ENCODE peak calls at places on chromosomes 6 and 20, in nine cellular contexts. One of them, this sample, is unnamed.

GRCh38 chr6:15137086-15137485 is 108.8 kb upstream of the JARID2 start:
- DNase-seq in pancreas: no peak
- DNase-seq in GM23338: no peak
- DNase-seq in aorta: no peak
- DNase-seq in gastrocnemius medialis: no peak
- DNase-seq in HCT116: no peak
- DNase-seq in MM.1S: no peak
- DNase-seq in left ventricle myocardium inferior: no peak
- DNase-seq in adipocyte: no peak
- DNase-seq in this sample: no peak

GRCh38 chr6:168012431-168013249 is 15.2 kb downstream of the KIF25 start:
- DNase-seq in pancreas: no peak
- DNase-seq in GM23338: no peak
- DNase-seq in aorta: peak; percentile 44
- DNase-seq in gastrocnemius medialis: no peak
- DNase-seq in HCT116: no peak
- DNase-seq in MM.1S: no peak
- DNase-seq in left ventricle myocardium inferior: no peak
- DNase-seq in adipocyte: no peak
- DNase-seq in this sample: no peak

GRCh38 chr6:72864799-72865198 is 242.9 kb downstream of the KCNQ5 start:
- DNase-seq in pancreas: no peak
- DNase-seq in GM23338: no peak
- DNase-seq in aorta: no peak
- DNase-seq in gastrocnemius medialis: no peak
- DNase-seq in HCT116: no peak
- DNase-seq in MM.1S: no peak
- DNase-seq in left ventricle myocardium inferior: no peak
- DNase-seq in adipocyte: no peak
- DNase-seq in this sample: no peak

GRCh38 chr6:57069228-57069627 is 20.8 kb upstream of the ZNF451 start:
- DNase-seq in pancreas: no peak
- DNase-seq in GM23338: no peak
- DNase-seq in aorta: no peak
- DNase-seq in gastrocnemius medialis: no peak
- DNase-seq in HCT116: no peak
- DNase-seq in MM.1S: no peak
- DNase-seq in left ventricle myocardium inferior: no peak
- DNase-seq in adipocyte: no peak
- DNase-seq in this sample: no peak

GRCh38 chr6:26124550-26125014 is 37.4 kb downstream of the HFE start:
- DNase-seq in pancreas: no peak
- DNase-seq in GM23338: peak; percentile 54
- DNase-seq in aorta: no peak
- DNase-seq in gastrocnemius medialis: no peak
- DNase-seq in HCT116: peak; percentile 35
- DNase-seq in MM.1S: peak; percentile 56
- DNase-seq in left ventricle myocardium inferior: no peak
- DNase-seq in adipocyte: peak; percentile 33
- DNase-seq in this sample: no peak

GRCh38 chr20:52150440-52151258 is 40.9 kb downstream of the ZFP64 start:
- DNase-seq in pancreas: no peak
- DNase-seq in GM23338: peak; percentile 61
- DNase-seq in aorta: no peak
- DNase-seq in gastrocnemius medialis: no peak
- DNase-seq in HCT116: peak; percentile 33
- DNase-seq in MM.1S: peak; percentile 60
- DNase-seq in left ventricle myocardium inferior: no peak
- DNase-seq in adipocyte: peak; percentile 76
- DNase-seq in this sample: peak; percentile 9

GRCh38 chr6:106182455-106182854 is 96.3 kb downstream of the PRDM1 start:
- DNase-seq in pancreas: no peak
- DNase-seq in GM23338: no peak
- DNase-seq in aorta: no peak
- DNase-seq in gastrocnemius medialis: no peak
- DNase-seq in HCT116: no peak
- DNase-seq in MM.1S: no peak
- DNase-seq in left ventricle myocardium inferior: no peak
- DNase-seq in adipocyte: no peak
- DNase-seq in this sample: no peak

GRCh38 chr6:25934181-25934580 is 3.7 kb upstream of the SLC17A2 start:
- DNase-seq in pancreas: no peak
- DNase-seq in GM23338: no peak
- DNase-seq in aorta: no peak
- DNase-seq in gastrocnemius medialis: no peak
- DNase-seq in HCT116: no peak
- DNase-seq in MM.1S: no peak
- DNase-seq in left ventricle myocardium inferior: no peak
- DNase-seq in adipocyte: no peak
- DNase-seq in this sample: no peak

GRCh38 chr6:114740547-114740946 is 397.7 kb upstream of the HS3ST5 start:
- DNase-seq in pancreas: no peak
- DNase-seq in GM23338: no peak
- DNase-seq in aorta: no peak
- DNase-seq in gastrocnemius medialis: no peak
- DNase-seq in HCT116: no peak
- DNase-seq in MM.1S: no peak
- DNase-seq in left ventricle myocardium inferior: no peak
- DNase-seq in adipocyte: peak; percentile 41
- DNase-seq in this sample: no peak

GRCh38 chr6:151022492-151022891 is 157.0 kb downstream of the MTHFD1L start:
- DNase-seq in pancreas: no peak
- DNase-seq in GM23338: no peak
- DNase-seq in aorta: no peak
- DNase-seq in gastrocnemius medialis: no peak
- DNase-seq in HCT116: no peak
- DNase-seq in MM.1S: no peak
- DNase-seq in left ventricle myocardium inferior: no peak
- DNase-seq in adipocyte: no peak
- DNase-seq in this sample: no peak

GRCh38 chr6:16106991-16107787 is 21.7 kb upstream of the MYLIP start:
- DNase-seq in pancreas: no peak
- DNase-seq in GM23338: no peak
- DNase-seq in aorta: no peak
- DNase-seq in gastrocnemius medialis: no peak
- DNase-seq in HCT116: no peak
- DNase-seq in MM.1S: no peak
- DNase-seq in left ventricle myocardium inferior: no peak
- DNase-seq in adipocyte: no peak
- DNase-seq in this sample: no peak

GRCh38 chr6:144063246-144063743 is 32.1 kb downstream of the SF3B5 start:
- DNase-seq in pancreas: peak; percentile 6
- DNase-seq in GM23338: peak; percentile 49
- DNase-seq in aorta: no peak
- DNase-seq in gastrocnemius medialis: no peak
- DNase-seq in HCT116: no peak
- DNase-seq in MM.1S: no peak
- DNase-seq in left ventricle myocardium inferior: no peak
- DNase-seq in adipocyte: no peak
- DNase-seq in this sample: no peak

GRCh38 chr6:23073851-23074250 is 504.5 kb downstream of the HDGFL1 start:
- DNase-seq in pancreas: no peak
- DNase-seq in GM23338: no peak
- DNase-seq in aorta: no peak
- DNase-seq in gastrocnemius medialis: no peak
- DNase-seq in HCT116: no peak
- DNase-seq in MM.1S: no peak
- DNase-seq in left ventricle myocardium inferior: no peak
- DNase-seq in adipocyte: peak; percentile 30
- DNase-seq in this sample: no peak

GRCh38 chr6:166760288-166760687 is 133.2 kb upstream of the RPS6KA2 start:
- DNase-seq in pancreas: no peak
- DNase-seq in GM23338: no peak
- DNase-seq in aorta: no peak
- DNase-seq in gastrocnemius medialis: no peak
- DNase-seq in HCT116: no peak
- DNase-seq in MM.1S: no peak
- DNase-seq in left ventricle myocardium inferior: no peak
- DNase-seq in adipocyte: no peak
- DNase-seq in this sample: no peak

GRCh38 chr20:50491926-50492634 is 18.1 kb upstream of the PTPN1 start:
- DNase-seq in pancreas: no peak
- DNase-seq in GM23338: no peak
- DNase-seq in aorta: no peak
- DNase-seq in gastrocnemius medialis: no peak
- DNase-seq in HCT116: no peak
- DNase-seq in MM.1S: no peak
- DNase-seq in left ventricle myocardium inferior: no peak
- DNase-seq in adipocyte: no peak
- DNase-seq in this sample: no peak

GRCh38 chr6:42404494-42404893 is 47.2 kb downstream of the TRERF1 start:
- DNase-seq in pancreas: no peak
- DNase-seq in GM23338: peak; percentile 80
- DNase-seq in aorta: no peak
- DNase-seq in gastrocnemius medialis: no peak
- DNase-seq in HCT116: peak; percentile 82
- DNase-seq in MM.1S: no peak
- DNase-seq in left ventricle myocardium inferior: no peak
- DNase-seq in adipocyte: peak; percentile 77
- DNase-seq in this sample: peak; percentile 44

GRCh38 chr6:53544500-53545308 is at the start of gene GCLC:
- DNase-seq in pancreas: peak; percentile 93
- DNase-seq in GM23338: peak; percentile 97
- DNase-seq in aorta: peak; percentile 98
- DNase-seq in gastrocnemius medialis: peak; percentile 94
- DNase-seq in HCT116: peak; percentile 93
- DNase-seq in MM.1S: peak; percentile 95
- DNase-seq in left ventricle myocardium inferior: peak; percentile 96
- DNase-seq in adipocyte: peak; percentile 98
- DNase-seq in this sample: peak; percentile 52

GRCh38 chr6:53544050-53544499 is 826 bp downstream of the GCLC start:
- DNase-seq in pancreas: peak; percentile 11
- DNase-seq in GM23338: peak; percentile 52
- DNase-seq in aorta: no peak
- DNase-seq in gastrocnemius medialis: no peak
- DNase-seq in HCT116: no peak
- DNase-seq in MM.1S: peak; percentile 9
- DNase-seq in left ventricle myocardium inferior: no peak
- DNase-seq in adipocyte: peak; percentile 56
- DNase-seq in this sample: no peak

GRCh38 chr6:53543341-53544010 is 1.4 kb downstream of the GCLC start:
- DNase-seq in pancreas: no peak
- DNase-seq in GM23338: no peak
- DNase-seq in aorta: no peak
- DNase-seq in gastrocnemius medialis: no peak
- DNase-seq in HCT116: no peak
- DNase-seq in MM.1S: no peak
- DNase-seq in left ventricle myocardium inferior: no peak
- DNase-seq in adipocyte: peak; percentile 47
- DNase-seq in this sample: no peak

GRCh38 chr6:53539561-53539960 is 5.3 kb downstream of the GCLC start:
- DNase-seq in pancreas: no peak
- DNase-seq in GM23338: no peak
- DNase-seq in aorta: no peak
- DNase-seq in gastrocnemius medialis: no peak
- DNase-seq in HCT116: no peak
- DNase-seq in MM.1S: no peak
- DNase-seq in left ventricle myocardium inferior: no peak
- DNase-seq in adipocyte: no peak
- DNase-seq in this sample: no peak

DNA sequence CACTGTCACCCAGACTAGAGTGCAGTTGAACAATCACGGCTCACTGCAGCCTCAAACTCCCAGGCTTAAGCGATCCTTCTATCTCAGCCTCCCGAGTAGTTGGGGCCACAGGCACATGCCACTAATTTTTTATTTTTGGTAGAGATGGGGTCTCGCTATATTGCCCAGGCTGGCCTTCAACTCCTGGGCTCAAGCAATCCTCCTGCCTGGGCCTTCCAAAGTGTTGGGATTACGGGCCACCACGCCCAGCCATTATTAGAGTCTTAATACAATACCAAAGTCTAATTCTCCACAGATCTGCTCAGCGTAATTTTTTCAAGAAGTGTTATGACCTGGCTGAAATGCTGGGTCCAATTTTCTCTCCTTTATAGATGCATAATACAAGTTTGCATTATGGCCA is 3.0 kb downstream of the GCLC start:
- DNase-seq in pancreas: no peak
- DNase-seq in GM23338: peak; percentile 3
- DNase-seq in aorta: no peak
- DNase-seq in gastrocnemius medialis: no peak
- DNase-seq in HCT116: no peak
- DNase-seq in MM.1S: no peak
- DNase-seq in left ventricle myocardium inferior: no peak
- DNase-seq in adipocyte: no peak
- DNase-seq in this sample: no peak
- H3K4me3 ChIP-seq in pancreas: no peak overlapping the region
- H3K4me3 ChIP-seq in GM23338: peak overlapping the region; percentile 84
- H3K4me3 ChIP-seq in aorta: no peak overlapping the region
- H3K4me3 ChIP-seq in gastrocnemius medialis: no peak overlapping the region
- H3K4me3 ChIP-seq in HCT116: no peak overlapping the region
- H3K4me3 ChIP-seq in MM.1S: no peak overlapping the region
- H3K4me3 ChIP-seq in left ventricle myocardium inferior: no peak overlapping the region
- H3K4me3 ChIP-seq in adipocyte: no peak overlapping the region
- H3K4me3 ChIP-seq in this sample: no peak overlapping the region

DNA sequence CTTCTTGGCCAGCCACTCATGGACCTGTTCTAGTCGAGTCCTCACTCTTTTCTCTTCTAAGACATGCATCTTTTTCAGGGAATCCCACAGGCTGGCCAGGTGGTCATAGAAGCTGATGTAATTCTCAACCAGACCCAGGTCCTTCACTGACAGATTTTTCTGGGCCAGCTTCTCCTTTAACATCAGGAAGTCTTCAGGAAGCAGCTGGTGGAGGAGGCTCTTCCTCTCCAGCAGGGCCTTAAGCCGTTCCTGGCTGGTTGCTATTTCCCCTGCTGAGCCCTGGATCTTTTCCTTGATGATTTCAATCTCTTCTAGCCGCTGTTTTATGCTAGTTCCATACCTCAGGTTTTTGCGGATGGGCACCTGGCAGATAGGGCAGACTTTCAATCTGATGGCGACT is 28.6 kb downstream of the DDX27 start:
- DNase-seq in pancreas: no peak
- DNase-seq in GM23338: no peak
- DNase-seq in aorta: no peak
- DNase-seq in gastrocnemius medialis: no peak
- DNase-seq in HCT116: no peak
- DNase-seq in MM.1S: no peak
- DNase-seq in left ventricle myocardium inferior: no peak
- DNase-seq in adipocyte: no peak
- DNase-seq in this sample: no peak
- H3K36me3 ChIP-seq in pancreas: no peaks in the 10 kb centered on the region
- H3K36me3 ChIP-seq in GM23338: peaks cover 42% of the 10 kb centered on the region
- H3K36me3 ChIP-seq in aorta: peaks cover 20% of the 10 kb centered on the region
- H3K36me3 ChIP-seq in gastrocnemius medialis: peaks cover 99% of the 10 kb centered on the region
- H3K36me3 ChIP-seq in HCT116: peaks cover 48% of the 10 kb centered on the region
- H3K36me3 ChIP-seq in MM.1S: peaks cover 5% of the 10 kb centered on the region
- H3K36me3 ChIP-seq in left ventricle myocardium inferior: peaks cover 99% of the 10 kb centered on the region
- H3K36me3 ChIP-seq in adipocyte: peaks cover 94% of the 10 kb centered on the region
- H3K36me3 ChIP-seq in this sample: peaks cover 42% of the 10 kb centered on the region

GRCh38 chr6:80005406-80005805 is 957 bp downstream of the TTK start:
- DNase-seq in pancreas: no peak
- DNase-seq in GM23338: no peak
- DNase-seq in aorta: no peak
- DNase-seq in gastrocnemius medialis: no peak
- DNase-seq in HCT116: no peak
- DNase-seq in MM.1S: no peak
- DNase-seq in left ventricle myocardium inferior: no peak
- DNase-seq in adipocyte: no peak
- DNase-seq in this sample: no peak
- H3K4me3 ChIP-seq in pancreas: no peak overlapping the region
- H3K4me3 ChIP-seq in GM23338: peak overlapping the region; percentile 63
- H3K4me3 ChIP-seq in aorta: no peak overlapping the region
- H3K4me3 ChIP-seq in gastrocnemius medialis: no peak overlapping the region
- H3K4me3 ChIP-seq in HCT116: peak overlapping the region; percentile 88
- H3K4me3 ChIP-seq in MM.1S: peak overlapping the region; percentile 89
- H3K4me3 ChIP-seq in left ventricle myocardium inferior: no peak overlapping the region
- H3K4me3 ChIP-seq in adipocyte: peak overlapping the region; percentile 97
- H3K4me3 ChIP-seq in this sample: peak overlapping the region; percentile 81

GRCh38 chr20:17629025-17629424 is 53.0 kb downstream of the RRBP1 start:
- DNase-seq in pancreas: no peak
- DNase-seq in GM23338: no peak
- DNase-seq in aorta: peak; percentile 53
- DNase-seq in gastrocnemius medialis: no peak
- DNase-seq in HCT116: no peak
- DNase-seq in MM.1S: no peak
- DNase-seq in left ventricle myocardium inferior: no peak
- DNase-seq in adipocyte: no peak
- DNase-seq in this sample: no peak
- H3K36me3 ChIP-seq in pancreas: no peaks in the 10 kb centered on the region
- H3K36me3 ChIP-seq in GM23338: peaks cover 5% of the 10 kb centered on the region
- H3K36me3 ChIP-seq in aorta: peaks cover 2% of the 10 kb centered on the region
- H3K36me3 ChIP-seq in gastrocnemius medialis: peaks cover 68% of the 10 kb centered on the region
- H3K36me3 ChIP-seq in HCT116: peaks cover 32% of the 10 kb centered on the region
- H3K36me3 ChIP-seq in MM.1S: peaks cover 37% of the 10 kb centered on the region
- H3K36me3 ChIP-seq in left ventricle myocardium inferior: peaks cover 91% of the 10 kb centered on the region
- H3K36me3 ChIP-seq in adipocyte: peaks cover 93% of the 10 kb centered on the region
- H3K36me3 ChIP-seq in this sample: peaks cover 85% of the 10 kb centered on the region

This sample was measured in BJ.